ENCODE peak calls at places on chromosomes 2 and 18, in four cellular contexts. H is GM12878, C is K562, M is HepG2. L is an unnamed sample.

GRCh38 chr18:59054892-59055291 is 84.8 kb upstream of the SEC11C start:
- DNase-seq in H (no peak), C (no peak), M (no peak), L (no peak)

GRCh38 chr2:217743980-217744761 is 258.6 kb downstream of the TNS1 start:
- DNase-seq in H (no peak), C (no peak), M (no peak), L (no peak)

GRCh38 chr2:55431982-55432627 is 12.4 kb upstream of the CCDC88A start:
- DNase-seq in H (no peak), C (peak), M (peak), L (peak)

GRCh38 chr2:53450885-53451284 is 316.7 kb upstream of the CHAC2 start:
- DNase-seq in H (no peak), C (no peak), M (no peak), L (no peak)

GRCh38 chr18:11147371-11147860 is 2.0 kb downstream of the PIEZO2 start:
- DNase-seq in H (no peak), C (no peak), M (no peak), L (no peak)

GRCh38 chr2:178819992-178820391 is 12.8 kb upstream of the TTN start:
- DNase-seq in H (peak), C (no peak), M (no peak), L (no peak)

GRCh38 chr2:202104286-202104870 is 31.3 kb downstream of the KIAA2012 start:
- DNase-seq in H (peak), C (peak), M (peak), L (peak)

GRCh38 chr18:22844184-22844583 is 88.9 kb upstream of the RBBP8 start:
- DNase-seq in H (no peak), C (no peak), M (no peak), L (no peak)

GRCh38 chr2:24576146-24576545 is 85.1 kb downstream of the NCOA1 start:
- DNase-seq in H (no peak), C (no peak), M (no peak), L (no peak)

GRCh38 chr2:203052539-203052938 is 37.9 kb downstream of the NBEAL1 start:
- DNase-seq in H (no peak), C (no peak), M (no peak), L (no peak)

GRCh38 chr2:55609193-55609794 is 8.1 kb downstream of the PPP4R3B start:
- DNase-seq in H (no peak), C (peak), M (no peak), L (no peak)

GRCh38 chr2:10544252-10544651 is 96.1 kb upstream of the ODC1 start:
- DNase-seq in H (no peak), C (no peak), M (no peak), L (no peak)

GRCh38 chr2:151872468-151872867 is 44.2 kb upstream of the ARL5A start:
- DNase-seq in H (no peak), C (no peak), M (no peak), L (no peak)

GRCh38 chr2:105498281-105498846 is 99.5 kb upstream of the FHL2 start:
- DNase-seq in H (no peak), C (no peak), M (no peak), L (no peak)

GRCh38 chr2:30266051-30266621 is 34.8 kb downstream of the LBH start:
- DNase-seq in H (no peak), C (no peak), M (no peak), L (no peak)

GRCh38 chr18:56043691-56044090 is 455.7 kb upstream of the TCF4 start:
- DNase-seq in H (no peak), C (no peak), M (no peak), L (no peak)

GRCh38 chr2:133484106-133484505 is 84.2 kb downstream of the NCKAP5 start:
- DNase-seq in H (no peak), C (no peak), M (no peak), L (no peak)

GRCh38 chr2:113255140-113256070 is 23.3 kb downstream of the PAX8 start:
- DNase-seq in H (no peak), C (no peak), M (no peak), L (no peak)
- TF ChIP-seq NFIC in H (no peak), C (no peak), M (no peak), L (no peak)

GRCh38 chr2:19753818-19754217 is 148.0 kb downstream of the TTC32 start:
- DNase-seq in H (no peak), C (no peak), M (no peak), L (no peak)
- H3K9ac ChIP-seq in H (no peak), C (no peak), M (no peak), L (no peak)

DNA sequence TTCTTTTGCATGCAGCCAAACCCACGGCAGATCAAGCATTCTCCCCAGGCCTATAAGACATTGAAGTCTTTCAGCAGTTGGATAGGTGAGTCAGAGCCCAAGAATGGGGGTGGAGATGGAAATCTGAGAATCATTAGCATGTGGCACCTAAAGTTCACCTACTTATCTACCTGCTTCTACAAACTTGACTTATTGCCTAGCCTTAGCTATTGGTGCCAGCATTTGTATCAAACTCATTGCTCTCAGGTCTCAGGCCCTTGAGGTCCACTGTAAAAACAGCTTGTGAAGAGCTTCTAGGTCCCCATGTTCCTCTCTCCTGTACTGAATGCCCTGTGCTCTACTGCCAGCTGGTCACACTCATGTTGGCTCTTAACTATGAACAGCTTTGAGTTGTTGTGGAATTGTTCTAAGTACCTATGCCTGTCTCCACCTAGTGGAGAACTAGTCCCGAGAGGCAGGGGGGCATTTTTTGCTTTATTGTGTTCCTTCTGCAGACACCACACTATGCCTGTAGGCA is 278.4 kb upstream of the SPRED2 start:
- DNase-seq in H (no peak), C (peak), M (peak), L (no peak)
- TF ChIP-seq MAX in H (no peak), C (no peak), M (no peak), L (no peak)

DNA sequence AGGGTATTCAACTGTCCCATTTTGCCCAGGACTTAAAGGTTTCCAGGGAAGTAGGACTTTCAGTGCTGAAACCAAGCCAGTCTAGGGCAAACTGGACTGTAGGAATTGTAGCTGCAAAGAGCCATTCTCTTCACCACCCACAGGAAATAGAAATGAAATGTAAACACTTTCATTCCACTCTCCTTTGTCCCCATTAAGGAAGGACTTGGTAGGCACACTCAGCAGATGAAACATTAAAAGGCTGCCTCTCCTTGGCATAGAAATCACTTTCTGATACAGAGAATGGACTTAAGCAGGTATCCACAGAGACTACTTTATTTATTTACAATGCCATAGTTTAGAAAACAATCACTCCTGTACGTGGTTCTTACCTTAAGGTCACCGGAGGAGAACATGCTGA is 102.9 kb upstream of the CCDC195 start:
- DNase-seq in H (no peak), C (no peak), M (no peak), L (no peak)
- TF ChIP-seq NFIC in H (no peak), C (no peak), M (no peak), L (no peak)

L was measured in SK-N-SH.